ENCODE peak calls at places on chromosome 4, in six cellular contexts. H is stimulated activated CD4-positive, alpha-beta T cell treated with anti-CD3 and anti-CD28 coated beads, Interleukin-12 subunit alpha, Interleukin-12 subunit beta, amount 100 ng/mL, for 48 hours; V is cardiac septum; G is GM13977; R is HFFc6; F is NCI-H1092 treated with DMSO at 0.1 percent for 48 hours. T is an unnamed sample.

GRCh38 chr4:152817331-152817730 is 37.6 kb downstream of the ARFIP1 start:
- DNase-seq in H (no peak), V (no peak), G (no peak), R (no peak), F (no peak), T (no peak)

GRCh38 chr4:188439641-188440311 is 300.5 kb downstream of the TRIML1 start:
- DNase-seq in H (no peak), V (no peak), G (no peak), R (no peak), F (peak), T (peak)

GRCh38 chr4:165461176-165461835 is 82.5 kb downstream of the CPE start:
- DNase-seq in H (no peak), V (no peak), G (no peak), R (peak), F (no peak), T (no peak)

GRCh38 chr4:2075987-2076907 is 17.1 kb downstream of the NAT8L start:
- DNase-seq in H (no peak), V (peak), G (peak), R (no peak), F (no peak), T (no peak)

GRCh38 chr4:78464265-78464664 is 87.3 kb upstream of the ANXA3 start:
- DNase-seq in H (no peak), V (no peak), G (no peak), R (no peak), F (no peak), T (no peak)

GRCh38 chr4:20288846-20289512 is 37.3 kb downstream of the SLIT2 start:
- DNase-seq in H (no peak), V (no peak), G (no peak), R (peak), F (no peak), T (no peak)

GRCh38 chr4:28788929-28789490 is 1928.4 kb downstream of the STIM2 start:
- DNase-seq in H (no peak), V (no peak), G (no peak), R (no peak), F (no peak), T (no peak)

GRCh38 chr4:67542076-67542475 is 3.2 kb downstream of the CENPC start:
- DNase-seq in H (no peak), V (no peak), G (no peak), R (no peak), F (no peak), T (no peak)

GRCh38 chr4:188780028-188780427 is 640.8 kb downstream of the TRIML1 start:
- DNase-seq in H (no peak), V (no peak), G (no peak), R (no peak), F (no peak), T (no peak)

GRCh38 chr4:1177274-1178141 is 5.1 kb upstream of the SPON2 start:
- DNase-seq in H (no peak), V (no peak), G (no peak), R (no peak), F (no peak), T (no peak)

GRCh38 chr4:109432676-109433075 is 939 bp upstream of the SEC24B start:
- DNase-seq in H (no peak), V (no peak), G (no peak), R (peak), F (no peak), T (no peak)

GRCh38 chr4:32340591-32340990 is 1620.4 kb downstream of the PCDH7 start:
- DNase-seq in H (no peak), V (no peak), G (no peak), R (no peak), F (no peak), T (no peak)

GRCh38 chr4:143482753-143483362 is 30.6 kb upstream of the SMARCA5 start:
- DNase-seq in H (no peak), V (no peak), G (peak), R (peak), F (peak), T (peak)

GRCh38 chr4:56668267-56668666 is 12.8 kb downstream of the HOPX start:
- DNase-seq in H (no peak), V (no peak), G (no peak), R (no peak), F (no peak), T (no peak)

GRCh38 chr4:152731997-152732396 is 47.5 kb downstream of the TIGD4 start:
- DNase-seq in H (no peak), V (no peak), G (no peak), R (no peak), F (no peak), T (no peak)

GRCh38 chr4:118099106-118099505 is 64.8 kb downstream of the NDST3 start:
- DNase-seq in H (no peak), V (no peak), G (no peak), R (no peak), F (no peak), T (no peak)

GRCh38 chr4:10664408-10664807 is 20.2 kb downstream of the CLNK start:
- DNase-seq in H (no peak), V (no peak), G (no peak), R (peak), F (no peak), T (peak)

GRCh38 chr4:8255698-8256441 is 13.7 kb upstream of the HTRA3 start:
- DNase-seq in H (no peak), V (no peak), G (no peak), R (no peak), F (no peak), T (no peak)